ENCODE peak calls at places on chromosome 18, in four cellular contexts. C is naive thymus-derived CD4-positive, alpha-beta T cell; G is A549; X is RWPE2. D is an unnamed sample.

GRCh38 chr18:73365018-73365417 is 497.2 kb upstream of the NETO1 start:
- DNase-seq in C (no peak), G (no peak), X (no peak), D (no peak)

GRCh38 chr18:59907660-59908059 is 7.9 kb downstream of the PMAIP1 start:
- DNase-seq in C (no peak), G (no peak), X (no peak), D (no peak)

GRCh38 chr18:29383311-29384273 is 1206.7 kb upstream of the CDH2 start:
- DNase-seq in C (no peak), G (no peak), X (no peak), D (no peak)

GRCh38 chr18:24499814-24500601 is 39.6 kb downstream of the HRH4 start:
- DNase-seq in C (no peak), G (no peak), X (no peak), D (no peak)

GRCh38 chr18:75111673-75112485 is 97.1 kb downstream of the PTGR3 start:
- DNase-seq in C (no peak), G (no peak), X (no peak), D (no peak)

GRCh38 chr18:58887613-58887963 is 22.9 kb downstream of the ZNF532 start:
- DNase-seq in C (no peak), G (no peak), X (no peak), D (no peak)

GRCh38 chr18:53991805-53992204 is 232.7 kb downstream of the MBD2 start:
- DNase-seq in C (no peak), G (no peak), X (no peak), D (no peak)

GRCh38 chr18:58241877-58242276 is 197.9 kb downstream of the NEDD4L start:
- DNase-seq in C (no peak), G (no peak), X (no peak), D (peak; percentile 34)

GRCh38 chr18:25348361-25349130 is 3.4 kb downstream of the ZNF521 start:
- DNase-seq in C (no peak), G (no peak), X (no peak), D (no peak)

GRCh38 chr18:13500227-13500865 is 226.0 kb downstream of the FAM210A start:
- DNase-seq in C (no peak), G (peak; percentile 40), X (no peak), D (peak; percentile 58)

GRCh38 chr18:24539866-24540604 is 79.6 kb downstream of the HRH4 start:
- DNase-seq in C (no peak), G (no peak), X (no peak), D (no peak)

GRCh38 chr18:63970803-63971191 is 916 bp downstream of the SERPINB8 start:
- DNase-seq in C (no peak), G (no peak), X (peak; percentile 70), D (no peak)

GRCh38 chr18:63366270-63366990 is 576 bp downstream of the KDSR start:
- DNase-seq in C (peak; percentile 41), G (peak; percentile 52), X (peak; percentile 71), D (peak; percentile 24)

GRCh38 chr18:67151366-67151765 is 365.2 kb downstream of the DSEL start:
- DNase-seq in C (no peak), G (no peak), X (no peak), D (no peak)

GRCh38 chr18:55245200-55245599 is 285.9 kb upstream of the CCDC68 start:
- DNase-seq in C (no peak), G (no peak), X (no peak), D (no peak)

GRCh38 chr18:48775372-48776160 is 175.2 kb downstream of the SMAD7 start:
- DNase-seq in C (no peak), G (no peak), X (no peak), D (no peak)

GRCh38 chr18:48774941-48775340 is 175.8 kb downstream of the SMAD7 start:
- DNase-seq in C (no peak), G (no peak), X (no peak), D (no peak)

GRCh38 chr18:48772457-48772856 is 178.3 kb downstream of the SMAD7 start:
- DNase-seq in C (no peak), G (no peak), X (no peak), D (no peak)

GRCh38 chr18:48771641-48772380 is 179.0 kb downstream of the SMAD7 start:
- DNase-seq in C (no peak), G (no peak), X (no peak), D (no peak)

DNA sequence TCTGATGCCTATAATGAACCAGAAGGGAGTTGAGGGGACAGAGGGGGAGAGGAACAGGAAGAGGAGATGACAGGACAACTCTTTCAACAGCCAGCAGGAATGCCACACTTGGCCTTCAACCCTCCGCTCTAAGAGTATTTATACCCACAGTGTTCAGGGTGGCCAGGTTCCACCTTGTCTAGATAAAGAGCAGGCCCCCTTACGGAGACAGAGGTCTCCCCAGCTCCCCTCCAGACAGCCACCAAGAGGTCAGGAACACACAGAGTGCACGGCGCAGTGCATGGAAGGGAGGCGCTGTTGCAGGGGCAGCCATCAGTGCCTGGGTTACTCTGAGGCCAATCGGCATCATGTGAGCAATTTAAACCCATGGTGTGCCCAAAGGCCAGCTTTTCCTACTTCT is 176.9 kb downstream of the SMAD7 start:
- DNase-seq in C (no peak), G (no peak), X (no peak), D (no peak)
- H3K27ac ChIP-seq in C (no peak overlapping the region), G (no peak overlapping the region), X (no peak overlapping the region), D (no peak overlapping the region)

GRCh38 chr18:459801-460200 is 40.7 kb downstream of the COLEC12 start:
- DNase-seq in C (no peak), G (no peak), X (no peak), D (no peak)
- H3K27ac ChIP-seq in C (no peak overlapping the region), G (no peak overlapping the region), X (no peak overlapping the region), D (no peak overlapping the region)

GRCh38 chr18:47968006-47968676 is 37.7 kb upstream of the SMAD2 start:
- DNase-seq in C (no peak), G (peak; percentile 88), X (no peak), D (no peak)

GRCh38 chr18:47969851-47970250 is 39.4 kb upstream of the SMAD2 start:
- DNase-seq in C (no peak), G (no peak), X (no peak), D (no peak)

GRCh38 chr18:47970664-47971523 is 40.4 kb upstream of the SMAD2 start:
- DNase-seq in C (no peak), G (no peak), X (no peak), D (no peak)

GRCh38 chr18:47964086-47964485 is 33.6 kb upstream of the SMAD2 start:
- DNase-seq in C (no peak), G (no peak), X (no peak), D (no peak)

GRCh38 chr18:47968721-47969120 is 38.3 kb upstream of the SMAD2 start:
- DNase-seq in C (no peak), G (peak; percentile 31), X (no peak), D (no peak)
- H3K27ac ChIP-seq in C (no peak overlapping the region), G (peak overlapping the region; percentile 85), X (no peak overlapping the region), D (no peak overlapping the region)

GRCh38 chr18:11497585-11497984 is 111.8 kb upstream of the SLC35G4 start:
- DNase-seq in C (no peak), G (no peak), X (no peak), D (no peak)

GRCh38 chr18:11495441-11495840 is 114.0 kb upstream of the SLC35G4 start:
- DNase-seq in C (no peak), G (no peak), X (no peak), D (no peak)

GRCh38 chr18:11489266-11489899 is 120.0 kb upstream of the SLC35G4 start:
- DNase-seq in C (no peak), G (no peak), X (no peak), D (no peak)

GRCh38 chr18:11496561-11497172 is 112.7 kb upstream of the SLC35G4 start:
- DNase-seq in C (no peak), G (no peak), X (no peak), D (no peak)

DNA sequence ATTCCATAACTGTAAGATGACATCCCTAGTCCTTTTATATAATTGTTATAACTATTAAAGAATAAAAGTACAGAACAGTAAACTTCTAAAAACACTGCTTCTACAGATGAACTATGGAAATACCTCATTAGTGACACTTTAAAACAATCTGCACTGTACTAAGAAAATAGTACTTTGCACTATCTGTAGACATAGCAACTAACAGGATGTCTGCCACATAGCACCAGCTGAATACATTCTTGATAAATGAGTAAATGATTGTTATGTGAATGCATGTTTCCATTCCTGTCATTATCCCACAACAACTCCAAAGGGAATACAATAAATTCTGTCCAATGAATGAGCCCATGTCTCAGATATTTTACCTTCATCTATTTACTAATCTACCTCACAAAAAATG is 115.3 kb upstream of the SLC35G4 start:
- DNase-seq in C (no peak), G (no peak), X (no peak), D (no peak)
- H3K27ac ChIP-seq in C (no peak overlapping the region), G (no peak overlapping the region), X (no peak overlapping the region), D (no peak overlapping the region)

GRCh38 chr18:21704603-21705364 is at the start of gene ABHD3:
- DNase-seq in C (peak; percentile 89), G (peak; percentile 85), X (peak; percentile 90), D (peak; percentile 66)

GRCh38 chr18:21706386-21706865 is 1.9 kb upstream of the ABHD3 start:
- DNase-seq in C (no peak), G (no peak), X (no peak), D (no peak)

GRCh38 chr18:21701621-21702020 is 3.0 kb downstream of the ABHD3 start:
- DNase-seq in C (no peak), G (no peak), X (no peak), D (no peak)

GRCh38 chr18:21703241-21703820 is 1.2 kb downstream of the ABHD3 start:
- DNase-seq in C (no peak), G (no peak), X (no peak), D (no peak)

DNA sequence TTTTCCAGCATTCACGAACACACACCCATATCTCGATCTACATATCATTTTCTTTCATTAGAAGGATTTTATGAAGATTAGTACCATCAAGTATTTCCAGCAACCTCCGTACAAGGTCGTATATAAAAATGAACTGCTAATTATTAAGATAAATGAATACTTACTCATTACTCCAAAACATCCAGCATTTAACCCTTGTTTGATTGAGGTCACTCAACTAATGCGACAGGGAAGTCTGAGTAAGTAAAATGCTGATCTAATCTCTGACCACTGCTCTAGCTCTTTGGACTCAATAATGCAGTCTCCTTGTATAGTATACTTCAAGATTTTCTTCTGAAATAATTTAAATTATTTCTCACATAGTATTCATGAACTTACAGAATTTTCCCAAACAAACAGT is 2.0 kb downstream of the ABHD3 start:
- DNase-seq in C (no peak), G (no peak), X (no peak), D (no peak)
- H3K27ac ChIP-seq in C (no peak overlapping the region), G (peak overlapping the region; percentile 88), X (peak overlapping the region; percentile 58), D (peak overlapping the region; percentile 85)

DNA sequence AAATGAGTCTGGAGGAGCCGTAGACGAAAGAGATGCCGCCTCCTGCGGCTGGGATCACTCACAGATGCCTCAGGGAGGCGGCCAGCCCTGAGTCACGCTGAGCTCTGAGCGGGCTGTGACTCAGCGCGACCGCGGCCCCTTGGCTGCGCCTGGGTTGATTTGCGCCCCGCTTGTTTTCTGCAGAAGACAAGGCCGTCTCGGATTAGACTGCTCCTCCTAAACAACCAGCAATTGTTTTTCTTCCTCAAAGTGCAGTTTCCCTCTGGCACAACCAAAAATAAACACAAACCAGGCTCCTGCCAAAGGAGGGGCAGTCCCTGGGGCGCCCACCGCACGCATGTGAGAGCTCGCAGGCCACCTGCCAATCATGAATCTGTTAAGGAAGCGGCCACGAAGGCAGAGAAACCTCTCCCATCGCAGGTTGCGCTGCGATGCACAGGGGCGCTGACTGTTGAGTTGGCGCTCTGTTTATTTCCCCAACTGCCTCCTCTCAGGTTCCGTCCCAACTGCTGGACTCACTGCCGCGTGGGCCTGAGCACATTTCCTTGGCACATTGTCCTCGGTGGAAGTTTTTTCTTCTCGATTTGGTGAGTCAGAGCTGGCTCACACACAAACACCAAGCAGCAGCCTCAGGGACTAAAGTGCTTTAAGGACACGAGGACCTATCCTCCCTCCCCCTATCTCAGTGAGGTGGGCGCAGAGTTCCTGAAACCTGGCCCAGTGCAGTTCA is 85.2 kb upstream of the NDUFV2 start:
- DNase-seq in C (no peak), G (peak; percentile 85), X (peak; percentile 93), D (peak; percentile 65)
- H3K27ac ChIP-seq in C (no peak overlapping the region), G (peak overlapping the region; percentile 94), X (peak overlapping the region; percentile 91), D (peak overlapping the region; percentile 86)

GRCh38 chr18:79429381-79429780 is 33.7 kb downstream of the NFATC1 start:
- DNase-seq in C (no peak), G (no peak), X (no peak), D (no peak)
- H3K27ac ChIP-seq in C (no peak overlapping the region), G (no peak overlapping the region), X (no peak overlapping the region), D (no peak overlapping the region)